ENCODE peak calls at places on chromosomes 3 and 15, in four cellular contexts. One of them, this sample, is unnamed.

GRCh38 chr3:158700559-158700958 is 28.1 kb upstream of the LXN start:
- DNase-seq in K562: no peak
- DNase-seq in WERI-Rb-1: no peak
- DNase-seq in HCT116: no peak
- DNase-seq in this sample: no peak

GRCh38 chr15:58222698-58223097 is 84.5 kb downstream of the AQP9 start:
- DNase-seq in HCT116: no peak
- DNase-seq in K562: peak
- DNase-seq in WERI-Rb-1: no peak
- DNase-seq in this sample: no peak

GRCh38 chr3:45800611-45801010 is 4.3 kb upstream of the SLC6A20 start:
- DNase-seq in HCT116: no peak
- DNase-seq in WERI-Rb-1: no peak
- DNase-seq in K562: no peak
- DNase-seq in this sample: no peak

GRCh38 chr3:120324185-120324584 is 25.0 kb downstream of the LRRC58 start:
- DNase-seq in K562: no peak
- DNase-seq in WERI-Rb-1: no peak
- DNase-seq in HCT116: no peak
- DNase-seq in this sample: no peak

GRCh38 chr3:8734137-8734878 is 706 bp downstream of the CAV3 start:
- DNase-seq in K562: no peak
- DNase-seq in WERI-Rb-1: no peak
- DNase-seq in HCT116: no peak
- DNase-seq in this sample: no peak

GRCh38 chr15:30953731-30954378 is 37.6 kb downstream of the MTMR10 start:
- DNase-seq in WERI-Rb-1: no peak
- DNase-seq in K562: peak
- DNase-seq in HCT116: peak
- DNase-seq in this sample: peak

GRCh38 chr3:128515967-128516366 is 23.0 kb upstream of the GATA2 start:
- DNase-seq in HCT116: no peak
- DNase-seq in K562: no peak
- DNase-seq in WERI-Rb-1: no peak
- DNase-seq in this sample: peak

GRCh38 chr3:83321457-83321856 is 1560.0 kb upstream of the GBE1 start:
- DNase-seq in WERI-Rb-1: no peak
- DNase-seq in HCT116: no peak
- DNase-seq in K562: no peak
- DNase-seq in this sample: no peak

GRCh38 chr15:65908876-65909275 is 39.6 kb downstream of the RAB11A start:
- DNase-seq in WERI-Rb-1: no peak
- DNase-seq in K562: no peak
- DNase-seq in HCT116: no peak
- DNase-seq in this sample: no peak

GRCh38 chr3:51969841-51970240 is 2.6 kb upstream of the PCBP4 start:
- DNase-seq in HCT116: no peak
- DNase-seq in K562: no peak
- DNase-seq in WERI-Rb-1: no peak
- DNase-seq in this sample: no peak

GRCh38 chr15:91465696-91466095 is 365.6 kb downstream of the SV2B start:
- DNase-seq in K562: no peak
- DNase-seq in HCT116: no peak
- DNase-seq in WERI-Rb-1: no peak
- DNase-seq in this sample: peak

GRCh38 chr3:119637679-119638525 is 22.5 kb downstream of the POPDC2 start:
- DNase-seq in K562: peak
- DNase-seq in WERI-Rb-1: no peak
- DNase-seq in HCT116: no peak
- DNase-seq in this sample: peak

GRCh38 chr3:192684151-192684550 is 43.2 kb downstream of the FGF12 start:
- DNase-seq in HCT116: no peak
- DNase-seq in WERI-Rb-1: no peak
- DNase-seq in K562: no peak
- DNase-seq in this sample: no peak

GRCh38 chr3:51777985-51778384 is 1.1 kb downstream of the IQCF6 start:
- DNase-seq in HCT116: no peak
- DNase-seq in WERI-Rb-1: no peak
- DNase-seq in K562: no peak
- DNase-seq in this sample: no peak

GRCh38 chr3:100899440-100900091 is 93.7 kb downstream of the ABI3BP start:
- DNase-seq in WERI-Rb-1: no peak
- DNase-seq in K562: no peak
- DNase-seq in HCT116: no peak
- DNase-seq in this sample: no peak

GRCh38 chr15:89654847-89655805 is at the start of gene KIF7:
- DNase-seq in HCT116: no peak
- DNase-seq in K562: peak
- DNase-seq in WERI-Rb-1: peak
- DNase-seq in this sample: peak

DNA sequence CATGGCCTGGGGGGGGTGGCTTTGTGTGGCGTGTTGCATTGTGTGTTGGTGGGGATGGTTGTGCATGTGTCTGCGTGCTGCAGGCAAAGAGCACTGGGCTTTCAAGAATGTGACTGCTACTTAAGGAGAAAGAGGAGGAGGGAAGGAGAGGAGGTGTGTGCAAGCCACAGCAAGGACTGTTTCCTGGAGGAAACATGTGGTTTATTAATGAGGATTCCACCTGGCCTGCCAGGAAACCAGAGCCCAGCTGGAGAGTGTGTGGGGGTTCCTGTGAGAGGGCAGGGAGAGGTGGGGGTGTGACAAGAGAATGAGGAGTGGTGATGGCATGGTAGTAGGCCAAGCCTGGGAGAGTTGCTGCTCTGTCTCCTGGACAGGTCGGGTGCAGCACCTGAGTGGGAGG is 258.1 kb upstream of the ROPN1 start:
- DNase-seq in HCT116: no peak
- DNase-seq in WERI-Rb-1: no peak
- DNase-seq in K562: no peak
- DNase-seq in this sample: no peak
- H3K27ac ChIP-seq in HCT116: no peak
- H3K27ac ChIP-seq in WERI-Rb-1: no peak
- H3K27ac ChIP-seq in K562: no peak
- H3K27ac ChIP-seq in this sample: no peak

GRCh38 chr15:70427120-70427519 is 329.4 kb upstream of the TLE3 start:
- DNase-seq in K562: no peak
- DNase-seq in WERI-Rb-1: no peak
- DNase-seq in HCT116: no peak
- DNase-seq in this sample: no peak
- TF ChIP-seq CTCF in K562: no peak
- TF ChIP-seq CTCF in WERI-Rb-1: no peak
- TF ChIP-seq CTCF in HCT116: no peak
- TF ChIP-seq CTCF in this sample: no peak

GRCh38 chr3:13513051-13513912 is 33.2 kb downstream of the HDAC11 start:
- DNase-seq in HCT116: no peak
- DNase-seq in K562: no peak
- DNase-seq in WERI-Rb-1: no peak
- DNase-seq in this sample: no peak

GRCh38 chr3:13515036-13515435 is 33.9 kb upstream of the FBLN2 start:
- DNase-seq in WERI-Rb-1: no peak
- DNase-seq in K562: no peak
- DNase-seq in HCT116: no peak
- DNase-seq in this sample: no peak

GRCh38 chr3:13515786-13516783 is 32.8 kb upstream of the FBLN2 start:
- DNase-seq in WERI-Rb-1: no peak
- DNase-seq in K562: no peak
- DNase-seq in HCT116: no peak
- DNase-seq in this sample: no peak

GRCh38 chr3:13512451-13512850 is 32.3 kb downstream of the HDAC11 start:
- DNase-seq in K562: no peak
- DNase-seq in HCT116: no peak
- DNase-seq in WERI-Rb-1: no peak
- DNase-seq in this sample: no peak

DNA sequence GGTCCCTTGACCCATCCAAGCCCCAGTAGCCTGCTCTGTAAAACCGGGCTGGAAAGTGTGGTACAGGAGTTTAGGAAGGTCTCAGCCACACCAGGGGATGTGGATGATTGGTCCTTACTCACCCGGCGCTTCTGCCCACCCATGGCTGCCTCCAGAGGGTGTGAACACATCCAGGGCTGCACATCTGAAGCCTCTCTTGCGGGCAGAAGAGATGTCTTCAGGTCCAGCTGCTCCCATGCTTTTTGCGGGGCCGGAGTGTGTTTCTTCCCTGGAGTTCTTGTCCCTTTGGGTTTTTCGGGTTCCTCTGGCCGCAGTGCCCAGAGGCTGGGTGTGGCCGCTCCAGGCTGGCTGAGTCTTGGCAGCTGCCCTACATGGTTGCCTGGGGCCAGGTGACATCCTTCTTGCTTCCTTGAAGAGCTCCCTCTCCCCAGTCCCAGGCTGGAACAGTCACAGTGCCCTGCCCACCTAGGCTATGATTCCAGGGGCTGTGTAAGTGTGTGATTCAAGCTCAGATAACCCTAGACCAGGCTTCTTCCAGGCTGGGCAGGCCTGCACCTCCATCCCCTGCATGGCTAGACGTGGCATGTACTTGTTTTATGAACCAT is 33.9 kb downstream of the HDAC11 start:
- DNase-seq in WERI-Rb-1: no peak
- DNase-seq in HCT116: no peak
- DNase-seq in K562: no peak
- DNase-seq in this sample: no peak
- H3K27ac ChIP-seq in WERI-Rb-1: no peak
- H3K27ac ChIP-seq in HCT116: no peak
- H3K27ac ChIP-seq in K562: no peak
- H3K27ac ChIP-seq in this sample: peak

GRCh38 chr15:38414351-38414750 is 39.6 kb upstream of the FAM98B start:
- DNase-seq in WERI-Rb-1: peak
- DNase-seq in K562: peak
- DNase-seq in HCT116: peak
- DNase-seq in this sample: peak
- TF ChIP-seq CTCF in WERI-Rb-1: peak
- TF ChIP-seq CTCF in K562: peak
- TF ChIP-seq CTCF in HCT116: peak
- TF ChIP-seq CTCF in this sample: peak

GRCh38 chr3:177610677-177611654 is 413.7 kb upstream of the TBL1XR1 start:
- DNase-seq in WERI-Rb-1: peak
- DNase-seq in K562: no peak
- DNase-seq in HCT116: no peak
- DNase-seq in this sample: no peak
- H3K27ac ChIP-seq in WERI-Rb-1: no peak
- H3K27ac ChIP-seq in K562: no peak
- H3K27ac ChIP-seq in HCT116: no peak
- H3K27ac ChIP-seq in this sample: no peak

GRCh38 chr3:58496206-58496605 is 4.3 kb downstream of the KCTD6 start:
- DNase-seq in HCT116: no peak
- DNase-seq in K562: no peak
- DNase-seq in WERI-Rb-1: peak
- DNase-seq in this sample: no peak
- TF ChIP-seq CTCF in HCT116: no peak
- TF ChIP-seq CTCF in K562: no peak
- TF ChIP-seq CTCF in WERI-Rb-1: peak
- TF ChIP-seq CTCF in this sample: no peak

DNA sequence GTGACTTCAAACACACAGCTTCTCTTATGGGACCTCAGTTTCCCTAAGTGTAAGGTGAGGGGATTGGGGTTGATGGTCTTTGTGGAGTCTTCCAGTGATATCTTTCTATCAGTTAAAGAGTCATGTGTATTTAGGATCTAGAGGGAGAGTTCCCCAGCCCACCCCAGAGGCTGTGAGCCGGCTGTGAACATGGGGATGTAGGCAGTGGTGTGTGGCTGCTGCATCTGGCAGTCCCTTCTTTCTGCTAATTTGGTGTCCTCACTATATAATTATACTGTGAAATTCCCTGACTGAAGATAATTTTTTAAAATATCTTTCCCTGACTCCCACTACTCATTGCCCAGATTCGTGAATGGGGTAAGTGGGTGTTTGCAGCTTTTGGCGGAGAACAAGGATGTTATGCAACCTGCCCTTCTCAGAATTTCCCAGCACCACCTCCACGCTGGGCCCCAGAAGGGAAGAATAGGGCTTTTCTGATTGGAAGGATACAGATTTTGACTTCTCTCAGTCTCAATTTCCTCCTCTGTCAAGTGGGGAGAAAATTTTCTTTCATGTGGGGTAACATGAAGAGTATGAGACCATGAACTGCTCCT is 79.0 kb upstream of the RASGRF1 start:
- DNase-seq in K562: no peak
- DNase-seq in HCT116: no peak
- DNase-seq in WERI-Rb-1: no peak
- DNase-seq in this sample: no peak
- H3K27ac ChIP-seq in K562: no peak
- H3K27ac ChIP-seq in HCT116: no peak
- H3K27ac ChIP-seq in WERI-Rb-1: no peak
- H3K27ac ChIP-seq in this sample: no peak

GRCh38 chr3:39349080-39349479 is 19.6 kb downstream of the CCR8 start:
- DNase-seq in HCT116: no peak
- DNase-seq in WERI-Rb-1: no peak
- DNase-seq in K562: no peak
- DNase-seq in this sample: no peak
- TF ChIP-seq CTCF in HCT116: no peak
- TF ChIP-seq CTCF in WERI-Rb-1: no peak
- TF ChIP-seq CTCF in K562: no peak
- TF ChIP-seq CTCF in this sample: no peak

GRCh38 chr15:42921049-42921731 is 612 bp upstream of the TTBK2 start:
- DNase-seq in K562: no peak
- DNase-seq in WERI-Rb-1: peak
- DNase-seq in HCT116: no peak
- DNase-seq in this sample: no peak
- H3K27ac ChIP-seq in K562: peak
- H3K27ac ChIP-seq in WERI-Rb-1: no peak
- H3K27ac ChIP-seq in HCT116: no peak
- H3K27ac ChIP-seq in this sample: peak

DNA sequence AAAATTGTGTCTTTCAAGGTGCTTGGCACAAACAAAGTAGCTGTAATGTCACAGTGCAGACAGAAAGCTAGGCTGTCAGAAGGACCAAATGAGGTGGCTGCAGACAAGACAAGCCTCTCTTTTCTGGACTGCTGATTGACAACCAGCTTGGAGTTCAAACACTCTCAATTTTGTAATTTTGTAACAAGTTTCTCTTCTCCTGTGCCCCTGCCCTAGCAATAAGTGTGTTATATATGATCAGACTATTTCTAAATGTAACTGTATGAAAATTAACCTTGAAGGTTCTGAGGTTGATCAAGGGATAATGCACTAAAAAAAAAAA is 172.0 kb downstream of the P3H2 start:
- DNase-seq in K562: no peak
- DNase-seq in WERI-Rb-1: no peak
- DNase-seq in HCT116: no peak
- DNase-seq in this sample: no peak
- TF ChIP-seq CTCF in K562: no peak
- TF ChIP-seq CTCF in WERI-Rb-1: no peak
- TF ChIP-seq CTCF in HCT116: no peak
- TF ChIP-seq CTCF in this sample: no peak

This sample was measured in RWPE1.